ENCODE peak calls at places on chromosomes 2 and 18, in seven cellular contexts. One of them, this sample, is unnamed.

GRCh38 chr2:220228310-220229006 is 601.0 kb downstream of the SLC4A3 start:
- DNase-seq in NCI-H187 treated with DMSO at 0.1 percent for 48 hours: no peak
- DNase-seq in nucleus accumbens: no peak
- DNase-seq in ureter: no peak
- DNase-seq in COLO829: peak
- DNase-seq in AG09309: peak
- DNase-seq in posterior vena cava: no peak
- DNase-seq in this sample: no peak

GRCh38 chr2:109137616-109138015 is 8.6 kb downstream of the SH3RF3 start:
- DNase-seq in ureter: no peak
- DNase-seq in nucleus accumbens: no peak
- DNase-seq in posterior vena cava: no peak
- DNase-seq in NCI-H187 treated with DMSO at 0.1 percent for 48 hours: no peak
- DNase-seq in AG09309: no peak
- DNase-seq in COLO829: no peak
- DNase-seq in this sample: no peak

GRCh38 chr2:106536490-106536889 is 49.3 kb downstream of the CD8B2 start:
- DNase-seq in NCI-H187 treated with DMSO at 0.1 percent for 48 hours: no peak
- DNase-seq in COLO829: no peak
- DNase-seq in ureter: no peak
- DNase-seq in posterior vena cava: no peak
- DNase-seq in AG09309: no peak
- DNase-seq in nucleus accumbens: no peak
- DNase-seq in this sample: peak

GRCh38 chr2:218981390-218982311 is 3.3 kb downstream of the FEV start:
- DNase-seq in AG09309: no peak
- DNase-seq in NCI-H187 treated with DMSO at 0.1 percent for 48 hours: no peak
- DNase-seq in posterior vena cava: peak
- DNase-seq in nucleus accumbens: no peak
- DNase-seq in COLO829: no peak
- DNase-seq in ureter: no peak
- DNase-seq in this sample: no peak

GRCh38 chr18:73283788-73284187 is 416.0 kb upstream of the NETO1 start:
- DNase-seq in NCI-H187 treated with DMSO at 0.1 percent for 48 hours: no peak
- DNase-seq in COLO829: no peak
- DNase-seq in nucleus accumbens: no peak
- DNase-seq in AG09309: peak
- DNase-seq in ureter: no peak
- DNase-seq in posterior vena cava: no peak
- DNase-seq in this sample: no peak

GRCh38 chr18:50633992-50634391 is 74.1 kb downstream of the MAPK4 start:
- DNase-seq in posterior vena cava: no peak
- DNase-seq in NCI-H187 treated with DMSO at 0.1 percent for 48 hours: no peak
- DNase-seq in COLO829: no peak
- DNase-seq in AG09309: no peak
- DNase-seq in ureter: no peak
- DNase-seq in nucleus accumbens: no peak
- DNase-seq in this sample: no peak

GRCh38 chr2:240999873-241000541 is 1.6 kb downstream of the SNED1 start:
- DNase-seq in nucleus accumbens: no peak
- DNase-seq in COLO829: no peak
- DNase-seq in NCI-H187 treated with DMSO at 0.1 percent for 48 hours: no peak
- DNase-seq in posterior vena cava: peak
- DNase-seq in ureter: peak
- DNase-seq in AG09309: no peak
- DNase-seq in this sample: no peak

GRCh38 chr2:10951558-10952414 is 40.1 kb downstream of the KCNF1 start:
- DNase-seq in ureter: no peak
- DNase-seq in nucleus accumbens: no peak
- DNase-seq in posterior vena cava: peak
- DNase-seq in COLO829: no peak
- DNase-seq in AG09309: no peak
- DNase-seq in NCI-H187 treated with DMSO at 0.1 percent for 48 hours: no peak
- DNase-seq in this sample: no peak

GRCh38 chr2:174280596-174280995 is 32.3 kb upstream of the OLA1 start:
- DNase-seq in NCI-H187 treated with DMSO at 0.1 percent for 48 hours: no peak
- DNase-seq in ureter: no peak
- DNase-seq in posterior vena cava: no peak
- DNase-seq in COLO829: no peak
- DNase-seq in AG09309: no peak
- DNase-seq in nucleus accumbens: no peak
- DNase-seq in this sample: no peak

GRCh38 chr2:233084488-233084887 is 24.3 kb downstream of the INPP5D start:
- DNase-seq in posterior vena cava: peak
- DNase-seq in COLO829: no peak
- DNase-seq in ureter: no peak
- DNase-seq in nucleus accumbens: no peak
- DNase-seq in NCI-H187 treated with DMSO at 0.1 percent for 48 hours: no peak
- DNase-seq in AG09309: no peak
- DNase-seq in this sample: no peak

GRCh38 chr2:130353291-130354134 is 2.3 kb upstream of the PTPN18 start:
- DNase-seq in NCI-H187 treated with DMSO at 0.1 percent for 48 hours: no peak
- DNase-seq in nucleus accumbens: no peak
- DNase-seq in posterior vena cava: no peak
- DNase-seq in AG09309: no peak
- DNase-seq in ureter: no peak
- DNase-seq in COLO829: no peak
- DNase-seq in this sample: no peak

GRCh38 chr2:98258906-98259305 is 87.3 kb upstream of the CNGA3 start:
- DNase-seq in AG09309: no peak
- DNase-seq in COLO829: no peak
- DNase-seq in posterior vena cava: no peak
- DNase-seq in ureter: no peak
- DNase-seq in nucleus accumbens: no peak
- DNase-seq in NCI-H187 treated with DMSO at 0.1 percent for 48 hours: no peak
- DNase-seq in this sample: no peak

GRCh38 chr2:17851731-17852585 is 26.5 kb upstream of the KCNS3 start:
- DNase-seq in COLO829: peak
- DNase-seq in posterior vena cava: no peak
- DNase-seq in NCI-H187 treated with DMSO at 0.1 percent for 48 hours: no peak
- DNase-seq in nucleus accumbens: no peak
- DNase-seq in AG09309: peak
- DNase-seq in ureter: peak
- DNase-seq in this sample: peak

GRCh38 chr2:149068996-149069888 is 30.7 kb downstream of the LYPD6B start:
- DNase-seq in nucleus accumbens: no peak
- DNase-seq in NCI-H187 treated with DMSO at 0.1 percent for 48 hours: no peak
- DNase-seq in AG09309: peak
- DNase-seq in COLO829: no peak
- DNase-seq in ureter: peak
- DNase-seq in posterior vena cava: no peak
- DNase-seq in this sample: no peak

GRCh38 chr18:46148810-46149209 is 44.6 kb downstream of the HAUS1 start:
- DNase-seq in NCI-H187 treated with DMSO at 0.1 percent for 48 hours: no peak
- DNase-seq in posterior vena cava: no peak
- DNase-seq in COLO829: peak
- DNase-seq in nucleus accumbens: no peak
- DNase-seq in ureter: no peak
- DNase-seq in AG09309: peak
- DNase-seq in this sample: peak

GRCh38 chr2:30334738-30335426 is 103.5 kb downstream of the LBH start:
- DNase-seq in ureter: no peak
- DNase-seq in COLO829: no peak
- DNase-seq in NCI-H187 treated with DMSO at 0.1 percent for 48 hours: no peak
- DNase-seq in nucleus accumbens: no peak
- DNase-seq in AG09309: no peak
- DNase-seq in posterior vena cava: no peak
- DNase-seq in this sample: peak

GRCh38 chr2:81481994-81482368 is 1177.4 kb upstream of the LRRTM1 start:
- DNase-seq in ureter: no peak
- DNase-seq in nucleus accumbens: no peak
- DNase-seq in AG09309: no peak
- DNase-seq in COLO829: peak
- DNase-seq in posterior vena cava: no peak
- DNase-seq in NCI-H187 treated with DMSO at 0.1 percent for 48 hours: no peak
- DNase-seq in this sample: no peak

GRCh38 chr2:165470351-165470750 is 853 bp downstream of the CSRNP3 start:
- DNase-seq in ureter: no peak
- DNase-seq in posterior vena cava: no peak
- DNase-seq in nucleus accumbens: no peak
- DNase-seq in NCI-H187 treated with DMSO at 0.1 percent for 48 hours: no peak
- DNase-seq in AG09309: no peak
- DNase-seq in COLO829: no peak
- DNase-seq in this sample: no peak

GRCh38 chr2:197209742-197210408 is 100.7 kb downstream of the ANKRD44 start:
- DNase-seq in COLO829: no peak
- DNase-seq in ureter: no peak
- DNase-seq in posterior vena cava: no peak
- DNase-seq in nucleus accumbens: no peak
- DNase-seq in NCI-H187 treated with DMSO at 0.1 percent for 48 hours: no peak
- DNase-seq in AG09309: no peak
- DNase-seq in this sample: no peak

GRCh38 chr2:71282493-71282892 is 49.1 kb upstream of the ZNF638 start:
- DNase-seq in NCI-H187 treated with DMSO at 0.1 percent for 48 hours: no peak
- DNase-seq in nucleus accumbens: no peak
- DNase-seq in posterior vena cava: no peak
- DNase-seq in COLO829: no peak
- DNase-seq in AG09309: no peak
- DNase-seq in ureter: no peak
- DNase-seq in this sample: no peak

GRCh38 chr2:127185720-127186119 is 34.4 kb downstream of the CYP27C1 start:
- DNase-seq in NCI-H187 treated with DMSO at 0.1 percent for 48 hours: no peak
- DNase-seq in AG09309: no peak
- DNase-seq in nucleus accumbens: no peak
- DNase-seq in ureter: no peak
- DNase-seq in COLO829: no peak
- DNase-seq in posterior vena cava: no peak
- DNase-seq in this sample: no peak

GRCh38 chr18:11587432-11587831 is 22.0 kb upstream of the SLC35G4 start:
- DNase-seq in COLO829: no peak
- DNase-seq in ureter: no peak
- DNase-seq in posterior vena cava: no peak
- DNase-seq in nucleus accumbens: no peak
- DNase-seq in AG09309: no peak
- DNase-seq in NCI-H187 treated with DMSO at 0.1 percent for 48 hours: no peak
- DNase-seq in this sample: no peak

GRCh38 chr2:1295740-1296139 is 117.5 kb upstream of the TPO start:
- DNase-seq in COLO829: no peak
- DNase-seq in AG09309: no peak
- DNase-seq in ureter: no peak
- DNase-seq in NCI-H187 treated with DMSO at 0.1 percent for 48 hours: no peak
- DNase-seq in posterior vena cava: no peak
- DNase-seq in nucleus accumbens: no peak
- DNase-seq in this sample: no peak

GRCh38 chr2:228658998-228659397 is 477.5 kb upstream of the SPHKAP start:
- DNase-seq in nucleus accumbens: no peak
- DNase-seq in posterior vena cava: no peak
- DNase-seq in COLO829: no peak
- DNase-seq in NCI-H187 treated with DMSO at 0.1 percent for 48 hours: no peak
- DNase-seq in ureter: no peak
- DNase-seq in AG09309: peak
- DNase-seq in this sample: no peak

GRCh38 chr2:68946117-68946516 is 6.6 kb downstream of the GKN2 start:
- DNase-seq in AG09309: no peak
- DNase-seq in NCI-H187 treated with DMSO at 0.1 percent for 48 hours: no peak
- DNase-seq in COLO829: no peak
- DNase-seq in posterior vena cava: no peak
- DNase-seq in nucleus accumbens: no peak
- DNase-seq in ureter: no peak
- DNase-seq in this sample: peak

GRCh38 chr2:86622878-86623548 is 652 bp downstream of the RNF103 start:
- DNase-seq in ureter: peak
- DNase-seq in nucleus accumbens: peak
- DNase-seq in posterior vena cava: peak
- DNase-seq in AG09309: no peak
- DNase-seq in NCI-H187 treated with DMSO at 0.1 percent for 48 hours: no peak
- DNase-seq in COLO829: peak
- DNase-seq in this sample: peak

GRCh38 chr2:195561205-195562032 is 95.6 kb upstream of the SLC39A10 start:
- DNase-seq in ureter: no peak
- DNase-seq in posterior vena cava: no peak
- DNase-seq in NCI-H187 treated with DMSO at 0.1 percent for 48 hours: no peak
- DNase-seq in nucleus accumbens: no peak
- DNase-seq in AG09309: peak
- DNase-seq in COLO829: peak
- DNase-seq in this sample: no peak

GRCh38 chr18:35039633-35040032 is 1.6 kb upstream of the MAPRE2 start:
- DNase-seq in posterior vena cava: no peak
- DNase-seq in COLO829: no peak
- DNase-seq in NCI-H187 treated with DMSO at 0.1 percent for 48 hours: no peak
- DNase-seq in ureter: no peak
- DNase-seq in nucleus accumbens: no peak
- DNase-seq in AG09309: no peak
- DNase-seq in this sample: no peak

GRCh38 chr2:100303744-100304143 is 18.6 kb downstream of the LONRF2 start:
- DNase-seq in COLO829: no peak
- DNase-seq in ureter: no peak
- DNase-seq in AG09309: no peak
- DNase-seq in posterior vena cava: no peak
- DNase-seq in nucleus accumbens: no peak
- DNase-seq in NCI-H187 treated with DMSO at 0.1 percent for 48 hours: no peak
- DNase-seq in this sample: no peak

GRCh38 chr2:172102858-172103359 is at the start of gene DLX2:
- DNase-seq in ureter: no peak
- DNase-seq in AG09309: no peak
- DNase-seq in NCI-H187 treated with DMSO at 0.1 percent for 48 hours: peak
- DNase-seq in nucleus accumbens: no peak
- DNase-seq in COLO829: peak
- DNase-seq in posterior vena cava: peak
- DNase-seq in this sample: peak

GRCh38 chr2:112031916-112032582 is 23.0 kb upstream of the TMEM87B start:
- DNase-seq in AG09309: no peak
- DNase-seq in ureter: peak
- DNase-seq in nucleus accumbens: no peak
- DNase-seq in COLO829: peak
- DNase-seq in posterior vena cava: no peak
- DNase-seq in NCI-H187 treated with DMSO at 0.1 percent for 48 hours: peak
- DNase-seq in this sample: no peak

GRCh38 chr2:98623657-98624056 is 15.3 kb downstream of the UNC50 start:
- DNase-seq in nucleus accumbens: no peak
- DNase-seq in ureter: no peak
- DNase-seq in posterior vena cava: peak
- DNase-seq in AG09309: no peak
- DNase-seq in COLO829: no peak
- DNase-seq in NCI-H187 treated with DMSO at 0.1 percent for 48 hours: no peak
- DNase-seq in this sample: no peak

GRCh38 chr2:101135412-101136296 is 15.5 kb downstream of the TBC1D8 start:
- DNase-seq in ureter: no peak
- DNase-seq in COLO829: no peak
- DNase-seq in nucleus accumbens: no peak
- DNase-seq in NCI-H187 treated with DMSO at 0.1 percent for 48 hours: no peak
- DNase-seq in posterior vena cava: peak
- DNase-seq in AG09309: no peak
- DNase-seq in this sample: no peak

GRCh38 chr2:30318987-30319782 is 87.9 kb downstream of the LBH start:
- DNase-seq in NCI-H187 treated with DMSO at 0.1 percent for 48 hours: no peak
- DNase-seq in COLO829: no peak
- DNase-seq in AG09309: no peak
- DNase-seq in nucleus accumbens: no peak
- DNase-seq in ureter: no peak
- DNase-seq in posterior vena cava: no peak
- DNase-seq in this sample: no peak

GRCh38 chr2:7203056-7203467 is 285.9 kb downstream of the RNF144A start:
- DNase-seq in COLO829: peak
- DNase-seq in ureter: peak
- DNase-seq in NCI-H187 treated with DMSO at 0.1 percent for 48 hours: no peak
- DNase-seq in AG09309: peak
- DNase-seq in posterior vena cava: no peak
- DNase-seq in nucleus accumbens: no peak
- DNase-seq in this sample: peak

GRCh38 chr2:124309563-124310138 is 284.6 kb downstream of the CNTNAP5 start:
- DNase-seq in COLO829: peak
- DNase-seq in posterior vena cava: no peak
- DNase-seq in ureter: no peak
- DNase-seq in nucleus accumbens: no peak
- DNase-seq in AG09309: no peak
- DNase-seq in NCI-H187 treated with DMSO at 0.1 percent for 48 hours: no peak
- DNase-seq in this sample: no peak

GRCh38 chr2:215405722-215406581 is 29.9 kb downstream of the FN1 start:
- DNase-seq in nucleus accumbens: no peak
- DNase-seq in posterior vena cava: no peak
- DNase-seq in NCI-H187 treated with DMSO at 0.1 percent for 48 hours: no peak
- DNase-seq in AG09309: no peak
- DNase-seq in ureter: no peak
- DNase-seq in COLO829: no peak
- DNase-seq in this sample: no peak

GRCh38 chr2:189613650-189614420 is 33.2 kb upstream of the SLC40A1 start:
- DNase-seq in NCI-H187 treated with DMSO at 0.1 percent for 48 hours: no peak
- DNase-seq in posterior vena cava: no peak
- DNase-seq in AG09309: no peak
- DNase-seq in COLO829: no peak
- DNase-seq in ureter: no peak
- DNase-seq in nucleus accumbens: no peak
- DNase-seq in this sample: no peak